ENCODE peak calls at places on chromosome 12, in four cellular contexts. S, L, H and D are unnamed samples.

GRCh38 chr12:79908366-79908765 is 26.5 kb downstream of the PPP1R12A start:
- DNase-seq in S (no peak), L (no peak), H (no peak), D (no peak)

GRCh38 chr12:65362231-65362630 is 83.7 kb downstream of the MSRB3 start:
- DNase-seq in S (peak; percentile 22), H (no peak), L (no peak), D (no peak)

GRCh38 chr12:27571463-27571862 is 47.5 kb downstream of the PPFIBP1 start:
- DNase-seq in L (no peak), S (peak; percentile 91), H (no peak), D (no peak)

GRCh38 chr12:48075833-48076232 is 30.0 kb downstream of the SENP1 start:
- DNase-seq in L (no peak), H (no peak), S (no peak), D (no peak)

GRCh38 chr12:15179672-15180071 is 41.5 kb downstream of the RERG start:
- DNase-seq in S (no peak), H (no peak), L (no peak), D (no peak)

GRCh38 chr12:118884226-118884625 is 97.1 kb upstream of the SRRM4 start:
- DNase-seq in S (no peak), H (no peak), L (no peak), D (peak; percentile 50)

GRCh38 chr12:126156806-126157574 is 1091.8 kb downstream of the AACS start:
- DNase-seq in S (no peak), L (peak; percentile 47), H (peak; percentile 87), D (peak; percentile 54)

GRCh38 chr12:100737168-100737567 is 57.4 kb upstream of the ANO4 start:
- DNase-seq in L (no peak), S (no peak), H (peak; percentile 66), D (peak; percentile 86)

GRCh38 chr12:52296572-52297215 is 5.4 kb upstream of the KRT81 start:
- DNase-seq in S (no peak), H (peak; percentile 13), L (no peak), D (no peak)

GRCh38 chr12:94276725-94277124 is 128.3 kb downstream of the PLXNC1 start:
- DNase-seq in L (no peak), H (no peak), S (no peak), D (no peak)

GRCh38 chr12:9364224-9365176 is 156.3 kb upstream of the PZP start:
- DNase-seq in H (peak; percentile 92), S (peak; percentile 70), L (peak; percentile 65), D (peak; percentile 88)

GRCh38 chr12:101969-102878 is 35.7 kb downstream of the IQSEC3 start:
- DNase-seq in S (no peak), L (peak; percentile 70), H (peak; percentile 54), D (peak; percentile 37)

GRCh38 chr12:116299548-116300150 is 22.2 kb upstream of the MED13L start:
- DNase-seq in S (peak; percentile 32), L (no peak), H (no peak), D (no peak)

GRCh38 chr12:131090254-131091210 is 136.8 kb downstream of the ADGRD1 start:
- DNase-seq in H (peak; percentile 20), S (no peak), L (no peak), D (no peak)

GRCh38 chr12:111598637-111599458 is at the start of gene ATXN2:
- DNase-seq in L (no peak), S (no peak), H (no peak), D (no peak)

GRCh38 chr12:27366621-27367020 is 34.0 kb downstream of the BMAL2 start:
- DNase-seq in S (no peak), H (no peak), L (no peak), D (no peak)

GRCh38 chr12:111455448-111456320 is 50.0 kb downstream of the SH2B3 start:
- DNase-seq in L (peak; percentile 36), S (peak; percentile 81), H (no peak), D (peak; percentile 30)

GRCh38 chr12:71871116-71871515 is 31.6 kb downstream of the TBC1D15 start:
- DNase-seq in L (no peak), H (no peak), S (peak; percentile 75), D (no peak)

GRCh38 chr12:42422785-42423184 is 96.8 kb downstream of the PPHLN1 start:
- DNase-seq in S (no peak), L (no peak), H (no peak), D (no peak)

DNA sequence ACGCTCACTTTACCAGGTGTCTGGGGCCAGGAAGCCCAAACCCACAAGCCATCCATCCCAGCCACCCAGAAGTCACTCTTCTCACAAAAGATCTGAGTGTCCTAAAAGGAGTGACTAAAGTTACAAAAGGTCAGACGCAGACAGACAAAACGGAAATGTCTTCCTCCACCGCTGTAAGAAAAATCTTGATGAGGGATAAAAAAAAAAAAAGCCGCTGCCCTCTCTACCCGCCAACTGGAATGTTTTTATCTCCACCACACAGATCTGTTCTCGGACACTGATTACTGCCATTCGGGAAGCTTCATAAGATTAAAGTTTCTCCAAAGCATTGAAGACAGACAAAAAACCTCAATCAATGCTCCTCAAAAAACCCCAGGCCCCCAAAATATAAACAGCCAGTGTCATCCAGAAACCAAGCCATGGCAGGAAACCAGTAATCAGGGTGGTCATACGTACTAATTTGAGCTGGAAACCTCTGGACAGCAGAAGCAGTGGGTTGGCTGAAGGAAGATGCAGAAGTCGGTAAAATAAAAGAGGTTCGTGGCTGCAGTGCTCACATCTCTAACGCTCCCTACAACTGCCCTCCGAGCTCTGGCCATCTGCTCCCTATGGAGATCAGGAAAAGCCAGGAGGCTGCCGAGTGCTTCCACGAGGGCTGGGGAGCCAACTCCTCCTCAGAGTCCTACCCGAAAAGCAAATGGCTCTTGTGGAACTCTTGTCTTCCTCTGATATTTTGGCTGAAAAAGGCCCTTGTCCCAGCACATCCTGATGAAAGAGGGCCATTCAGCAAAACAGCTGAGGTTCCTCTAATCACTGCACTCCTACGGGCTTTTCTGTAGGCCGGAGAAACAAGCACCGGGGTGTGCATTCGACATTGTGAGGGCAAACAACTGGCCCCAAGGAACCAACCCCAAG is 30.3 kb downstream of the SSH1 start:
- DNase-seq in H (no peak), S (peak; percentile 60), L (no peak), D (no peak)
- H3K4me1 ChIP-seq in H (peaks cover 8% of the 10 kb centered on the region), S (peaks cover 34% of the 10 kb centered on the region), L (peaks cover 7% of the 10 kb centered on the region), D (peaks cover 6% of the 10 kb centered on the region)

DNA sequence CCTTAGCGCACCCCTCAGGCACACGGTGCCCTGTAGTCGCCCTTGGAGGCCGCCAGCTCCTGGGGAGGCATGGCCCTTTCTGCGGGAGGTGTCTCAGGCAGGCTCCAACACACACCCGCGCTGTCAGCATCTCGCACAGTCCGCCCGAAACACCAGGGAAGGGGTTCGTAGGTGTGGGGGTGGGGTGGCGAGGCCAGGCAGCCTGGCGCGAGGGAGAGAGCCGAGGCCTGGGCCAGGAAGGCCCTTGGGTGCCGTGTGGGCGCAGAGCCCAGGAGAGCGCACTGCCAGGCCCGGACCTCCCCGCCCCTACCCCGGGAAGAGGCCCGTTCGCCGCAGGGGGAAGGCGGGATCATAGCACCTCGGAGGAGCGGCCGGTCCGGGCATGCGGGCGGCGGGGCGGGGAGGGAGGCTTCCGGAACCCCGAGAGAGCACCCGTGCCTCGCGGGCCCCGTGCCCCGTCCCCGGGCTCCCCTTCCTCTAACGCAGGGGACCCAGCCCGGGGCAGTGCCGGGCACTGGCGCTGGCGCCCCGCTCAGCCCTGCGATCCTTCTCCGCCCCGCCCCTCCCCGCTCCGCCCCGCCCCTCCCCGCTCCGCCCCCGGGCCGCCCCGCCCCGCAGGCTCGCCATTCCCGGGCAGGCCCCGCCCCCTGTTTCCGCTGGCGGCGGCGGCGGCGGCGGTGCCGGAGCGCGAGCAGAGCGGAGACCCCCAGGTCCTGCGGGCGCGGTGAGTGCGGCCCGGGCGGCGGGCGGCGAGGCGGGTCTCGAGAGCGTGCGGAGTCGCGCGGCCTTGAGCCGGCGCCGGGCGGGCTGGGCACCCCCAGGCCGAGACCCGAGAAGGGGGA is at the start of gene TSPAN9:
- DNase-seq in S (peak; percentile 48), H (peak; percentile 82), L (peak; percentile 75), D (peak; percentile 45)
- H3K18ac ChIP-seq in S (peak within 1 kb of the TSS; percentile 69), H (no peak within 1 kb of the TSS), L (peak within 1 kb of the TSS; percentile 32), D (peak within 1 kb of the TSS; percentile 97)

GRCh38 chr12:8030189-8030588 is 2.3 kb upstream of the FOXJ2 start:
- DNase-seq in L (no peak), S (no peak), H (no peak), D (no peak)

GRCh38 chr12:8034802-8035201 is 2.3 kb downstream of the FOXJ2 start:
- DNase-seq in H (no peak), S (no peak), L (no peak), D (peak; percentile 59)

GRCh38 chr12:8033153-8034044 is 883 bp downstream of the FOXJ2 start:
- DNase-seq in H (peak; percentile 85), L (no peak), S (peak; percentile 33), D (peak; percentile 87)

GRCh38 chr12:8031872-8032241 is 659 bp upstream of the FOXJ2 start:
- DNase-seq in H (no peak), S (no peak), L (no peak), D (no peak)

GRCh38 chr12:8032242-8033152 is at the start of gene FOXJ2:
- DNase-seq in H (peak; percentile 65), L (peak; percentile 82), S (peak; percentile 58), D (peak; percentile 74)
- H4K5ac ChIP-seq in H (no peak within 1 kb of the TSS), L (peak within 1 kb of the TSS; percentile 54), S (peak within 1 kb of the TSS; percentile 22), D (no peak within 1 kb of the TSS)

DNA sequence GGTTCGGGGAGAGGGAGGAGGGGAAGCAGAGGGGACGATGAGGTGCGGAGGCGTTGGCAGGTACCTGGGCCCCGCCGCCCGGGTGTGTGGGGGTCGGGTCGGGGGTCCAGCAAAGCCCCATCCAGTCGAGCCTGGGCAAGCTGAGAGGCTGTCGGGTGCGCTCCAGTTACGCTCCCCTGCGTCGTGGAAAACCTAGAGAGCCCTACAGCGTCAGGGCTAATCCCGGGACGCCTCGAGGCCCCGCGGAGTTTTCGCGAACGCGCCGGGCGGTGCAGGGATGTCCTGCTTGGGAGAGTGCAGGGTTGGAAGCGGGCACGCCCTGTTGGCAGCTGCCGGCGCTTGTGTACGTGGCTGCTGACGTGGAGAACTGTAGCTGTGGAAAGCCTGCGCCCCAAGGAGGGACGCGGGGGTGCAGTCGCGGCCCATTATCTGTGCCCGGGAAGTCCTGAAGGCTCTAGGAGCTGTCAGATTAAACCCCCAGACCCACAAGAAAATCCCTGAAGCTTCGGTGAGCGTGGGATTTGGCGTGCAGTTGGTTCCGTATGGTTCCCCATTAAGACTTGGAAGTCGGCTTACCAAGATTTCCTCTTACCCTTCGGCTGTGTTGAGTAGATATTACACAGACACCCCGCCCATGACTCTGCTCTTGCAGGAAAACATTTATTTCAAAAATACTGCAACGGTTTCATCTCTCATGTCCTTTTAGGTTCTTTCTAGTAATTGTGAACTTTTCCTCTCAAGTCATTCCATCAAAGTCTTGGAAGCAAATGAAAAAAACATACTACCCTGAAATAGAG is 11.3 kb upstream of the SLC38A2 start:
- DNase-seq in H (no peak), S (peak; percentile 97), L (no peak), D (peak; percentile 75)
- H3K4me1 ChIP-seq in H (peaks cover 13% of the 10 kb centered on the region), S (peaks cover 19% of the 10 kb centered on the region), L (peaks cover 26% of the 10 kb centered on the region), D (peaks cover 8% of the 10 kb centered on the region)